ENCODE peak calls at places on chromosomes 6 and 20, in eight cellular contexts. N, V, M, R, B, T, A and W are unnamed samples.

GRCh38 chr20:48875233-48875913 is 46.1 kb upstream of the ARFGEF2 start:
- DNase-seq in B (no peak), T (no peak), N (no peak), A (no peak), M (no peak), V (no peak), R (no peak), W (no peak)

GRCh38 chr6:9532621-9533557 is 882.0 kb downstream of the TFAP2A start:
- DNase-seq in V (no peak), R (no peak), M (no peak), A (no peak), B (peak; percentile 53), N (no peak), T (no peak), W (no peak)

GRCh38 chr6:37882724-37883413 is 63.3 kb downstream of the ZFAND3 start:
- DNase-seq in R (no peak), T (no peak), A (no peak), M (no peak), V (no peak), N (no peak), B (peak; percentile 79), W (no peak)

GRCh38 chr6:3228791-3229565 is 1.5 kb upstream of the TUBB2B start:
- DNase-seq in N (peak; percentile 61), T (no peak), A (no peak), R (no peak), V (peak; percentile 53), B (no peak), M (no peak), W (peak; percentile 72)

GRCh38 chr20:1702288-1702687 is 44.7 kb upstream of the SIRPG start:
- DNase-seq in V (no peak), B (no peak), T (no peak), A (no peak), N (no peak), M (no peak), R (no peak), W (no peak)

GRCh38 chr6:122712864-122713612 is 66.5 kb upstream of the FABP7 start:
- DNase-seq in T (no peak), A (no peak), M (no peak), B (no peak), V (no peak), R (no peak), N (no peak), W (no peak)

GRCh38 chr6:105804436-105804835 is 281.7 kb upstream of the PRDM1 start:
- DNase-seq in A (no peak), N (no peak), B (peak; percentile 86), V (no peak), T (no peak), M (no peak), R (no peak), W (no peak)

GRCh38 chr20:41100001-41100480 is 37.3 kb upstream of the PLCG1 start:
- DNase-seq in B (no peak), M (no peak), R (no peak), V (no peak), N (no peak), A (no peak), T (no peak), W (no peak)

DNA sequence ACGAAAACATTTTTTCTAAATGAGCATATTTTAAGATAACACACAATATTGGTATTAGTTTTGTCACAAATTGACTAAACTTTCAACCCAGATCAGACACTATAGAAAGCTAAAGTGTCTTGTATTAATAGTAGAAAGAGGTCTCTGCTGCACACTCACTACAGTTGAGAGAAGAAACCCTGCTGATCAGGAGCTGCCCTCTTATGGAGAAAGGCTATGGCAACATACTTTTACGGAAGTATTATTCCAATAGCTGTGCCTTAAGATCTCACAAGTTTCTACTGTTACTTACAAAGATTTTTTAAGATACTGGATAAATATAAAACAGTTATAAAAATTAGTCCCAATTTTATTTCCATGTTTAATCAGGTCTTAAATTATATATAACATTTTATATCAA is 155.7 kb downstream of the RIMS1 start:
- DNase-seq in B (peak; percentile 15), A (no peak), T (no peak), R (no peak), M (no peak), N (no peak), V (peak; percentile 47), W (no peak)
- TF ChIP-seq CTCF in B (peak; percentile 63), A (no peak), T (no peak), R (no peak), M (no peak), N (no peak), V (no peak), W (no peak)

GRCh38 chr20:59623583-59623982 is 19.2 kb downstream of the PHACTR3 start:
- DNase-seq in T (no peak), V (no peak), B (no peak), A (no peak), N (no peak), R (no peak), M (no peak), W (no peak)

GRCh38 chr20:59622496-59622895 is 18.2 kb downstream of the PHACTR3 start:
- DNase-seq in T (no peak), R (no peak), B (no peak), V (no peak), M (no peak), A (no peak), N (no peak), W (no peak)

GRCh38 chr20:59618131-59618530 is 13.8 kb downstream of the PHACTR3 start:
- DNase-seq in V (no peak), A (no peak), M (no peak), B (no peak), N (no peak), T (no peak), R (no peak), W (no peak)

GRCh38 chr20:59623133-59623532 is 18.8 kb downstream of the PHACTR3 start:
- DNase-seq in T (no peak), A (no peak), N (no peak), B (no peak), R (no peak), M (no peak), V (no peak), W (no peak)

DNA sequence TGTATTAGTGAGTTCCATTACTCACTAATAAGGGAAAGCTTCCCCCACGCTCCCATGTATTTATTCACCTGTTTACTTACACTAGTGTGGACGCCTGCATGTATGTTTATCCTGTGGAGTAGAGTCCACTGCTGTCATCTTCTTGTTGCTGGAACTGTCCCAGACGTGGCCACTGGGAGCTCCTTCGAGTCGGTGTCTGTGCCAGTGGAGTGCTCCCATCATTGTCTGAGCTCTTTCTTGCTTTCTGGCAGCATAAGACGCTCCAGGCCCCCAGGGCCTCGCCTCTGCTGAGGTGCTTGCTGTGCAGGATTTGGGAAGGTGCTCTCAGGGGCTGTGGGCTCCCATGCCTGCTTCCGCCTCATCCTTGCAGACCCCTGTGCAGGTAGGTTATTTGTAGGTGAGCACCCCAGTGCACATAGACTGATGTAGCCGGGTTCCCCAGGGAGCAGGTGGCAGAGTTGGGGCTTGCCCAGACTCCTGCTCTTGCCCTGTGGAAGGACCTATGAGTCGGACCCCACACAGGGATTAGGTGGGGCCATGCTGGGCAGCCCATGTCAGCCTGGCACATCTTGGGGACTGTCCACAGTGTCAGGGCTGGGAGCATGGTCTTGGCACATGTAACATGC is 16.6 kb downstream of the PHACTR3 start:
- DNase-seq in T (no peak), B (no peak), M (no peak), R (no peak), N (no peak), A (no peak), V (no peak), W (no peak)
- TF ChIP-seq CTCF in T (no peak), B (no peak), M (no peak), R (no peak), N (no peak), A (no peak), V (no peak), W (no peak)

GRCh38 chr6:4313044-4313686 is 177.8 kb upstream of the ECI2 start:
- DNase-seq in V (peak; percentile 19), B (peak; percentile 95), R (peak; percentile 49), N (no peak), T (peak; percentile 35), M (no peak), A (no peak), W (no peak)
- TF ChIP-seq CTCF in V (peak; percentile 65), B (peak; percentile 79), R (peak; percentile 19), N (peak; percentile 48), T (peak; percentile 36), M (no peak), A (no peak), W (no peak)

GRCh38 chr6:88359530-88360202 is 193.5 kb upstream of the CNR1 start:
- DNase-seq in A (no peak), R (no peak), V (no peak), B (no peak), M (no peak), T (no peak), N (no peak), W (no peak)
- TF ChIP-seq CTCF in A (no peak), R (no peak), V (no peak), B (no peak), M (no peak), T (no peak), N (no peak), W (no peak)

DNA sequence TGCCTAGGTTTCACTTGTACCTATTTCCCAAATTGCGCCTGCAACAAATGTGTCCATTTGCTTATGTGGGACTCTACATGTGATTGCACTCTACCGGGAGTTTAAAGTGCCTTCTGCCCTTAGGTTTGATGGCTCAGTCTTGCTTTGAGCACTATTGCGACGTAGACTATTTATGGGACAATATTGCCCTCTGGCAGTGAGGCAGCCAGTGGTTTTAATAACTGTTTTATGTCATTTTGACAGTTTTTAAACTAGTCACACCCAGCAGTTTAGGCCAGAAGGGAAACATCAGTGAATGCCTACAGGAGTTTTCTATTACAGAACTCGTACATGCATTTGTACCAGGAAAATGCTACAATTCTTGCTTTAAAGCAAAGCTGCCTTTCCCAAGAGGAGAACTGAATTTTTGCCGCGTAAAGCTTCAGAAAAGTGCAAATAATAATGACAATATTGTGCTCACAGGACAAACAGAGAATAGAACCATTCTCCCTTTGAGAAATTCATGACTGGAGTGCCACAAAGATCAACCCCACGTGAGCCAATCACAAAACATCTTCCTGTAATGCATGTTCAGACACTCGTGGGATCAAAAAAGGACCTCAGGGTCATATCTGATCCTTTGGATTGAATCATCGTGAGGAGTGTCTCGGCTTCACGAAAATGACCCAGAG is 813.6 kb downstream of the KIF16B start:
- DNase-seq in A (no peak), B (no peak), R (no peak), N (no peak), T (no peak), V (peak; percentile 24), M (no peak), W (no peak)
- TF ChIP-seq CTCF in A (no peak), B (peak; percentile 23), R (no peak), N (peak; percentile 25), T (no peak), V (no peak), M (no peak), W (no peak)

DNA sequence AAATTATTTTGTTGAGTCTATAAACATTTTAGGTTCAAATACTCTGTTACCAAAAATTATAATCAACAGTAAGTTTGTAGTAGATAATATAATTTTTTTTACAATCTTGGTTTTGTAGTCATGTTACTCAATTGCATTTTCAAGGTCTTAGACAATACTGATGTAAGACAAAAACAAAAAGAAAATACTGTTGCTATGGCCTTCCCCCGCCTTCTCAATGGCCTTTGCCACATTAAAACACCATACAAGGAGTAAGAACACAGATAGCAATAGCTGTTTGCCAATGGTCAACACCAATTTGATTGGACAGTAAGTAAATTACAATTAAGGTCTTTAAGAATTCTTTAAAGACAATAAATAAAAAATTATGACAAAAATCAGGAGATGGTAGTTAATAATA is 450.2 kb downstream of the CDC5L start:
- DNase-seq in B (no peak), M (no peak), T (no peak), R (no peak), N (no peak), V (no peak), A (no peak), W (no peak)
- TF ChIP-seq CTCF in B (no peak), M (no peak), T (no peak), R (no peak), N (no peak), V (no peak), A (no peak), W (no peak)

GRCh38 chr6:162198925-162199324 is 528.6 kb downstream of the PRKN start:
- DNase-seq in V (no peak), A (no peak), N (no peak), B (no peak), T (no peak), R (peak; percentile 5), M (no peak), W (no peak)
- TF ChIP-seq CTCF in V (no peak), A (no peak), N (no peak), B (no peak), T (no peak), R (no peak), M (no peak), W (no peak)